ENCODE peak calls at places on chromosome 14, in ten cellular contexts. N is stomach, G is breast epithelium, F is suprapubic skin, C is sigmoid colon, H is HCT116, V is H1, K is transverse colon, D is HepG2, O is vagina. P is an unnamed sample. For H3K4me1, the result is how much of the 10 kb centered on the place peaks cover.

GRCh38 chr14:52338282-52338681 is 24.2 kb downstream of the PTGER2 start:
- DNase-seq in V (no peak), N (no peak), O (no peak), C (no peak), G (no peak), F (no peak), D (peak), H (no peak), K (no peak), P (no peak)

GRCh38 chr14:24378981-24379906 is 11.3 kb downstream of the NFATC4 start:
- DNase-seq in H (no peak), O (no peak), C (no peak), F (no peak), D (no peak), N (no peak), G (no peak), K (no peak), V (no peak), P (no peak)

GRCh38 chr14:80608563-80608962 is 333.0 kb downstream of the CEP128 start:
- DNase-seq in H (no peak), V (no peak), G (no peak), C (no peak), O (no peak), N (no peak), F (no peak), K (no peak), D (no peak), P (no peak)

GRCh38 chr14:68651652-68652432 is 141.0 kb downstream of the ZFP36L1 start:
- DNase-seq in O (peak), D (no peak), V (peak), G (no peak), N (no peak), C (peak), K (no peak), F (peak), H (no peak), P (no peak)

GRCh38 chr14:68787235-68787727 is 5.6 kb downstream of the ZFP36L1 start:
- DNase-seq in G (no peak), C (peak), V (no peak), N (peak), D (no peak), K (peak), O (peak), F (no peak), H (no peak), P (no peak)

GRCh38 chr14:24441904-24442239 is 704 bp downstream of the SDR39U1 start:
- DNase-seq in N (no peak), O (no peak), D (no peak), C (no peak), H (no peak), K (peak), G (no peak), F (no peak), V (no peak), P (no peak)

GRCh38 chr14:81234268-81234667 is 13.5 kb upstream of the GTF2A1 start:
- DNase-seq in F (no peak), K (no peak), H (no peak), O (no peak), G (no peak), D (peak), V (no peak), C (no peak), N (no peak), P (no peak)

GRCh38 chr14:94129758-94130414 is 482 bp upstream of the IFI27L2 start:
- DNase-seq in O (peak), C (no peak), D (no peak), F (no peak), N (no peak), V (peak), H (peak), G (no peak), K (no peak), P (no peak)

GRCh38 chr14:92973265-92973797 is 50.4 kb downstream of the CHGA start:
- DNase-seq in C (peak), D (peak), N (peak), V (peak), O (no peak), G (peak), F (peak), H (no peak), K (peak), P (peak)

GRCh38 chr14:32560213-32560857 is 231.2 kb downstream of the AKAP6 start:
- DNase-seq in C (peak), N (peak), F (no peak), G (no peak), H (peak), K (peak), O (no peak), V (peak), D (peak), P (peak)

GRCh38 chr14:33699300-33699699 is 251.6 kb downstream of the EGLN3 start:
- DNase-seq in H (no peak), V (no peak), C (no peak), G (no peak), O (no peak), F (no peak), D (no peak), N (no peak), K (no peak), P (no peak)

GRCh38 chr14:68820536-68820935 is 27.7 kb upstream of the ZFP36L1 start:
- DNase-seq in K (no peak), O (no peak), H (no peak), N (no peak), D (no peak), G (no peak), C (no peak), V (no peak), F (no peak), P (no peak)

GRCh38 chr14:67167420-67168109 is 21.7 kb upstream of the GARIN2 start:
- DNase-seq in O (no peak), D (peak), C (no peak), K (no peak), F (no peak), H (no peak), N (no peak), G (no peak), V (no peak), P (no peak)

GRCh38 chr14:88233915-88234314 is 89.2 kb downstream of the KCNK10 start:
- DNase-seq in C (no peak), D (peak), G (no peak), H (peak), F (no peak), V (no peak), K (no peak), O (no peak), N (no peak), P (no peak)

GRCh38 chr14:21099596-21099985 is 1.1 kb upstream of the ZNF219 start:
- DNase-seq in N (no peak), O (no peak), K (no peak), H (no peak), G (no peak), C (no peak), F (no peak), V (no peak), D (no peak), P (no peak)

GRCh38 chr14:32480337-32480736 is 151.2 kb downstream of the AKAP6 start:
- DNase-seq in H (no peak), F (no peak), V (no peak), D (no peak), K (no peak), C (no peak), O (no peak), G (no peak), N (no peak), P (no peak)

GRCh38 chr14:39114073-39114838 is at the start of gene GEMIN2:
- DNase-seq in K (peak), N (peak), D (peak), F (peak), G (peak), O (no peak), C (peak), H (peak), V (peak), P (peak)

GRCh38 chr14:63752449-63753169 is 24.7 kb upstream of the SGPP1 start:
- DNase-seq in G (no peak), C (no peak), N (no peak), H (no peak), V (no peak), D (peak), F (no peak), K (no peak), O (no peak), P (no peak)

GRCh38 chr14:36233217-36233616 is 56.7 kb upstream of the PTCSC3 start:
- DNase-seq in F (no peak), C (no peak), N (no peak), G (no peak), V (no peak), O (no peak), H (no peak), K (no peak), D (no peak), P (no peak)

GRCh38 chr14:100118377-100119011 is 41.0 kb downstream of the DEGS2 start:
- DNase-seq in H (no peak), C (no peak), N (no peak), D (no peak), O (no peak), K (no peak), F (no peak), G (no peak), V (no peak), P (no peak)

GRCh38 chr14:63026491-63026890 is 18.8 kb downstream of the KCNH5 start:
- DNase-seq in K (no peak), F (no peak), O (no peak), V (no peak), D (no peak), C (no peak), G (no peak), N (no peak), H (no peak), P (no peak)

GRCh38 chr14:24920265-24921080 is 129.5 kb downstream of the STXBP6 start:
- DNase-seq in G (no peak), C (no peak), O (no peak), K (no peak), N (no peak), V (no peak), D (no peak), F (no peak), H (no peak), P (no peak)

GRCh38 chr14:91241848-91242247 is 2.7 kb downstream of the GPR68 start:
- DNase-seq in V (no peak), F (no peak), C (no peak), K (no peak), D (no peak), G (no peak), H (no peak), O (no peak), N (no peak), P (no peak)

GRCh38 chr14:80456200-80456599 is 244.9 kb upstream of the DIO2 start:
- DNase-seq in K (no peak), O (no peak), V (no peak), G (no peak), D (no peak), N (no peak), H (no peak), F (no peak), C (no peak), P (no peak)

GRCh38 chr14:92470215-92470614 is 43.4 kb upstream of the RIN3 start:
- DNase-seq in C (no peak), G (no peak), N (no peak), K (no peak), F (no peak), D (no peak), H (no peak), O (no peak), V (no peak), P (no peak)

GRCh38 chr14:103703433-103704385 is 11.5 kb downstream of the XRCC3 start:
- DNase-seq in G (no peak), F (peak), N (no peak), K (no peak), D (no peak), V (no peak), H (no peak), C (no peak), O (no peak), P (no peak)

GRCh38 chr14:47678993-47679392 is 3.6 kb upstream of the MDGA2 start:
- DNase-seq in C (no peak), V (no peak), K (no peak), H (no peak), G (no peak), F (no peak), D (no peak), N (no peak), O (no peak), P (no peak)

GRCh38 chr14:103206023-103206481 is 82.8 kb downstream of the TNFAIP2 start:
- DNase-seq in N (no peak), H (no peak), O (no peak), V (no peak), D (no peak), F (peak), C (peak), G (no peak), K (no peak), P (no peak)

GRCh38 chr14:93017898-93018297 is 94.9 kb downstream of the CHGA start:
- DNase-seq in G (no peak), D (no peak), F (no peak), O (no peak), N (no peak), C (no peak), H (no peak), V (no peak), K (no peak), P (no peak)

GRCh38 chr14:24881496-24881895 is 168.5 kb downstream of the STXBP6 start:
- DNase-seq in G (no peak), N (no peak), F (no peak), D (no peak), H (no peak), C (no peak), V (no peak), O (no peak), K (no peak), P (no peak)

GRCh38 chr14:52871606-52872005 is 79.2 kb downstream of the FERMT2 start:
- DNase-seq in C (no peak), D (no peak), G (no peak), H (no peak), K (no peak), O (no peak), V (no peak), N (no peak), F (no peak), P (no peak)

GRCh38 chr14:66141733-66142132 is 344.4 kb upstream of the CCDC196 start:
- DNase-seq in F (no peak), G (no peak), D (no peak), O (no peak), K (no peak), H (no peak), N (no peak), V (no peak), C (no peak), P (no peak)

GRCh38 chr14:66140213-66140918 is 345.8 kb upstream of the CCDC196 start:
- DNase-seq in D (no peak), N (no peak), F (no peak), G (no peak), V (no peak), K (no peak), C (no peak), O (no peak), H (no peak), P (no peak)

GRCh38 chr14:66140963-66141362 is 345.2 kb upstream of the CCDC196 start:
- DNase-seq in K (no peak), O (no peak), G (no peak), F (no peak), H (no peak), N (no peak), V (no peak), C (no peak), D (no peak), P (no peak)

GRCh38 chr14:66139432-66139831 is 346.7 kb upstream of the CCDC196 start:
- DNase-seq in D (no peak), H (no peak), G (no peak), K (no peak), F (no peak), V (no peak), N (no peak), C (no peak), O (no peak), P (no peak)

DNA sequence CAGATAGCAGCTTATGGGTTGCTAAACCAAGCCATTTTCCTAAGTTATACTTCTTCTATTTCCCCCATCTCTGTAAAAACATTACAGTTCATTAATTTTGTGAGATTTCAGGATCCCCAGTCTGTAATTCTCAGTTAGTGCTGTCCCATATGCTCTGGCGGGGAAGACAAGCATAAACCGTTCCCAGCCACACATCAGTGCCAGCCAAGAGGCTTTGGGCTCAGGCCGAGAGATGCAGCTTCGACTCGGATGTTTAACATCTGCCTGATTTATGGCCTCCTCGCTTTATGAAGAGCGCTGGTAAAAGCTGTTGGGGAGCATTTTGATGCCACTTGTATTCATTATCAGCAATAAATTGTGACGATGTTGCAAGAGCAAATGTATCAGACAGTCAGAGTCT is 349.1 kb upstream of the CCDC196 start:
- DNase-seq in O (no peak), K (no peak), N (no peak), G (no peak), F (no peak), V (no peak), C (no peak), H (no peak), D (no peak), P (no peak)
- H3K4me1 ChIP-seq in O (under half), K (under half), N (under half), G (under half), F (under half), V (under half), C (under half), H (under half), D (under half), P (under half)

DNA sequence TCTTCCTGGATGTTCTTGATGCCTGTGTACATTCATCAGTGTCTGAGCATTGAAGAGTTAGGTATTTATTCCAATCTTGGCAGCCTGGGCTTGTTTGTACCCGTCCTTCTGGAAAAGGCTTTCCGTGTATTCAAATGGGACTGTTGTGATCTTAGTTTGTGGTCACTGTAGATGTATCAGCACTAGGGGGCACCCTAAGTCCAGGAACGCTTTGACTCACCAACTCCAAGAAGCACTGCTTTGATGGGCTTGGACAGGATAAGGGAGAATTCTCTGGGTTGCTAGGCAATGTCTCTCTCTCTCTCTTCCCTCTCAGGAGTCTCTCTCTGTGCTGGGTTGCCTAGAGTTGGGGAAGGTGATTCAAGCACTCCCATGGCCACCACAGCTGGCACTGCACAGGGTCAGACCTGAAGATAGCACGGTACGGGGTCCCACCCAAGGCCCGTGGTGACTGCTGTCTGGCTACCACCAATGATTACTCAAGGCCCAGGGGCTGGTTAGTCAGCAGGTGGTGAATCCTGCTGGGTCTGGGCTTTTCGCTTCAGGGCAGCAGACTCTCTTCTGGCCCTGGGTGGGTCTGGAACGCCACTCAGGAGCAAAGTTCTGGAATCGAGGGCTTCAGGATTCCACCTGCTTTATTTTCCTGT is 211.1 kb upstream of the RGS6 start:
- DNase-seq in C (no peak), V (peak), H (peak), F (no peak), G (no peak), O (no peak), K (peak), N (no peak), D (peak), P (no peak)
- TF ChIP-seq POLR2A in C (no peak), V (no peak), H (no peak), F (no peak), G (no peak), O (no peak), K (no peak), N (no peak), D (no peak), P (no peak)

DNA sequence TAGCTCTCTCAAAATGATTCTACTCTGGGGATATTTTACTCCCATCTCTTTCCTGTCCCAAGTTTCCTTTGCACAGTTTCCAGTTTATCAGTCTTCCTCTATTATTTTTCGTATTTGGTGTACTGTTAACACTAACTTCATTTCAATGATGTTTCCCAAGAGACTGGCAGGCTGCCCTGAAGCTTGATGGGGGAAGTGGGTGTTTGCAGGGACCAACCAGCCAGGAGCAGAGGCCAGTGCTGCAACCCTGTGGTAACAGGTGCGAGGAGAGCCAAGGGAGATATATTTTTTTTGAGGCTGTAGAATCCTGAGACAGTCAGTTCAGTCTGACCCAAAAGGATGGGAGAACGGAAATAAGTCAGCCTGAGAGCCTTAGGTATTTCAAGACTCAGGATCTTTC is 11.8 kb upstream of the CEBPE start:
- DNase-seq in N (no peak), V (no peak), F (no peak), K (no peak), D (no peak), H (no peak), G (no peak), O (no peak), C (no peak), P (no peak)
- TF ChIP-seq POLR2AphosphoS5 in N (no peak), V (no peak), F (no peak), K (no peak), D (no peak), H (no peak), G (no peak), O (no peak), C (no peak), P (no peak)

GRCh38 chr14:75437201-75438143 is 9.7 kb downstream of the JDP2 start:
- DNase-seq in K (no peak), N (no peak), C (no peak), D (no peak), F (no peak), V (no peak), H (no peak), G (no peak), O (no peak), P (no peak)

GRCh38 chr14:75435473-75435872 is 7.7 kb downstream of the JDP2 start:
- DNase-seq in N (no peak), G (no peak), F (peak), K (no peak), O (no peak), D (no peak), V (no peak), C (no peak), H (no peak), P (no peak)

GRCh38 chr14:75440733-75441474 is 13.1 kb downstream of the JDP2 start:
- DNase-seq in V (no peak), C (peak), H (no peak), G (no peak), F (no peak), O (no peak), N (peak), K (no peak), D (no peak), P (peak)

GRCh38 chr14:75439989-75440388 is 12.2 kb downstream of the JDP2 start:
- DNase-seq in V (no peak), N (no peak), K (peak), G (no peak), D (no peak), H (no peak), O (no peak), C (no peak), F (no peak), P (no peak)

GRCh38 chr14:75438486-75439080 is 10.8 kb downstream of the JDP2 start:
- DNase-seq in F (no peak), O (no peak), D (no peak), N (no peak), K (no peak), H (no peak), C (peak), G (no peak), V (no peak), P (no peak)
- H3K4me1 ChIP-seq in F (under half), O (under half), D (under half), N (under half), K (under half), H (under half), C (half or more), G (under half), V (under half), P (under half)

DNA sequence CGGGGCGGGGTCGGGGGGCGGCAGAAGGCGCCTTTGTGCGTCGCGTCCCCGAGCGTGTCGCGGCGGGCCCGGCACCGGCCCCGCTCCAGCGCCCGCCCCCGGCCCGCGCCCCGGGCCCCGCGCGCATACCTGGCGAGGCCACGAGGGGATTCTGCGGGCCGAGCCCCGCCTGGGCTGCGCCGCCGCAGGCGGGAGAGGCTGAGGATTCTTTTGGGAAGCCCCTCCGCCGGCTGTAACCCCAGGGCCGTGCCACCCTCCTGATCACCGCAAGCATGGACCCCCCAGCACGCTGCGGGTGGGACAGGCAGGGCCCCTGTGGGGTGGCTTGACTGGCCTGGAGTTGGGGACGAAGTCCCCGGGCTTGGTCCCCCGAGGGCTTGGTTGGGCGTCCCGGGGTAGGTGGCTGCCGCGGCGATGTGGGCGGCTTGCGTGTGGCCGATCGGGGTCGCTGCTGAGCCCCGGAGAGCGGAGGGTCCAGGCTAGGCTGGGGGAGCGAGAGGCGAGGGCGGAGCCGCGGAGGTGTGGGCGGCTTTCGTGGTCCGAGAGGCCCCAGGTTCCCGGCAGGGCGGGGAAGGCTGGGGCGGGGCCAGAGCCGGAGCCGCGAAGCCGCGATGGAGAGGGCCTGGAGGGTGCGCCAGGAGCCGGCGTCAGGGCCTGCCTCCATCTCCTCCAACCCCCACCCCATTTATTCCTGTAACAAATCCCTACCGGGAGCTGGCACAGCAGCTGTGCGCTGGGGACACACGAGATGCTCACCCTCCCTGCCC is 28.4 kb upstream of the GPR132 start:
- DNase-seq in H (peak), C (peak), G (peak), D (peak), N (peak), K (peak), F (peak), V (peak), O (no peak), P (peak)
- TF ChIP-seq POLR2A in H (no peak), C (no peak), G (no peak), D (no peak), N (no peak), K (peak), F (no peak), V (no peak), O (peak), P (peak)

P was measured in prostate gland.